ENCODE peak calls at places on chromosomes 7 and 10, in five cellular contexts. Z is kidney epithelial cell, V is DMS153, Y is Caco-2, T is AG08396. X is an unnamed sample.

GRCh38 chr10:109040622-109041021 is 882.7 kb downstream of the XPNPEP1 start:
- DNase-seq in Z (no peak), V (no peak), Y (no peak), T (no peak), X (no peak)

GRCh38 chr10:131553121-131553520 is 241.6 kb upstream of the TCERG1L start:
- DNase-seq in Z (no peak), V (no peak), Y (no peak), T (no peak), X (no peak)

GRCh38 chr10:10644317-10645111 is 373.2 kb upstream of the CELF2 start:
- DNase-seq in Z (no peak), V (no peak), Y (no peak), T (peak), X (peak)

GRCh38 chr10:95469676-95470075 is 91.5 kb downstream of the SORBS1 start:
- DNase-seq in Z (no peak), V (no peak), Y (no peak), T (no peak), X (no peak)

GRCh38 chr7:102472126-102473041 is 6.3 kb downstream of the POLR2J start:
- DNase-seq in Z (no peak), V (no peak), Y (peak), T (no peak), X (no peak)

GRCh38 chr7:155816192-155816508 is 3.9 kb upstream of the SHH start:
- DNase-seq in Z (no peak), V (no peak), Y (no peak), T (no peak), X (no peak)

GRCh38 chr10:14601872-14602725 is 172.6 kb downstream of the FAM107B start:
- DNase-seq in Z (peak), V (no peak), Y (peak), T (peak), X (no peak)

GRCh38 chr7:140607441-140607989 is 33.1 kb downstream of the DENND2A start:
- DNase-seq in Z (no peak), V (no peak), Y (no peak), T (peak), X (no peak)

GRCh38 chr10:119691726-119692125 is 34.1 kb upstream of the INPP5F start:
- DNase-seq in Z (no peak), V (no peak), Y (no peak), T (no peak), X (no peak)

GRCh38 chr7:130890176-130891020 is 156.4 kb upstream of the KLF14 start:
- DNase-seq in Z (no peak), V (no peak), Y (no peak), T (no peak), X (no peak)

GRCh38 chr7:52749880-52750279 is 285.6 kb upstream of the POM121L12 start:
- DNase-seq in Z (no peak), V (no peak), Y (no peak), T (no peak), X (no peak)

GRCh38 chr7:34275629-34276028 is 370.3 kb downstream of the BMPER start:
- DNase-seq in Z (no peak), V (no peak), Y (no peak), T (no peak), X (no peak)

GRCh38 chr7:3260425-3260762 is 40.7 kb upstream of the SDK1 start:
- DNase-seq in Z (no peak), V (no peak), Y (no peak), T (peak), X (no peak)

GRCh38 chr7:44067064-44067951 is 1.9 kb upstream of the PGAM2 start:
- DNase-seq in Z (no peak), V (no peak), Y (no peak), T (no peak), X (no peak)

GRCh38 chr7:81482600-81483186 is 287.2 kb downstream of the HGF start:
- DNase-seq in Z (no peak), V (no peak), Y (no peak), T (no peak), X (peak)

GRCh38 chr10:122490786-122491680 is 29.7 kb downstream of the HTRA1 start:
- DNase-seq in Z (no peak), V (no peak), Y (no peak), T (no peak), X (no peak)

GRCh38 chr7:128361463-128362441 is at the start of gene PRRT4:
- DNase-seq in Z (no peak), V (no peak), Y (no peak), T (peak), X (peak)

GRCh38 chr10:49135575-49136313 is 1.9 kb upstream of the FAM170B start:
- DNase-seq in Z (no peak), V (no peak), Y (no peak), T (peak), X (no peak)

GRCh38 chr7:30594055-30594539 is 581 bp upstream of the GARS1 start:
- DNase-seq in Z (peak), V (no peak), Y (peak), T (peak), X (peak)

GRCh38 chr7:298375-298702 is 8.4 kb downstream of the FOXL3 start:
- DNase-seq in Z (no peak), V (no peak), Y (peak), T (no peak), X (no peak)

GRCh38 chr7:65216469-65216868 is 157.2 kb upstream of the ZNF92 start:
- DNase-seq in Z (no peak), V (peak), Y (peak), T (no peak), X (peak)

GRCh38 chr7:98106647-98107312 is at the start of gene LMTK2:
- DNase-seq in Z (no peak), V (peak), Y (peak), T (peak), X (peak)

GRCh38 chr7:116097365-116098009 is 66.9 kb upstream of the TFEC start:
- DNase-seq in Z (peak), V (peak), Y (no peak), T (no peak), X (no peak)

GRCh38 chr7:21542891-21543527 is at the start of gene DNAH11:
- DNase-seq in Z (no peak), V (peak), Y (no peak), T (peak), X (peak)

GRCh38 chr7:92988051-92988450 is 129.7 kb downstream of the SAMD9 start:
- DNase-seq in Z (no peak), V (no peak), Y (no peak), T (peak), X (peak)

GRCh38 chr7:130270947-130271790 is 4.5 kb downstream of the CPA2 start:
- DNase-seq in Z (no peak), V (peak), Y (no peak), T (no peak), X (peak)

GRCh38 chr7:140506788-140507464 is 27.6 kb upstream of the MKRN1 start:
- DNase-seq in Z (no peak), V (peak), Y (peak), T (peak), X (peak)

GRCh38 chr7:23343806-23344500 is 44.8 kb downstream of the MALSU1 start:
- DNase-seq in Z (no peak), V (no peak), Y (no peak), T (no peak), X (no peak)

GRCh38 chr7:81484266-81484665 is 285.6 kb downstream of the HGF start:
- DNase-seq in Z (peak), V (peak), Y (no peak), T (peak), X (peak)

GRCh38 chr7:22317632-22318031 is 39.3 kb downstream of the RAPGEF5 start:
- DNase-seq in Z (no peak), V (no peak), Y (no peak), T (no peak), X (no peak)

GRCh38 chr7:49261928-49262327 is 337.6 kb downstream of the CDC14C start:
- DNase-seq in Z (no peak), V (no peak), Y (no peak), T (no peak), X (no peak)

GRCh38 chr7:117230276-117231046 is 92.4 kb downstream of the WNT2 start:
- DNase-seq in Z (no peak), V (no peak), Y (no peak), T (peak), X (no peak)

GRCh38 chr10:21402606-21403083 is 122.8 kb downstream of the SKIDA1 start:
- DNase-seq in Z (no peak), V (no peak), Y (no peak), T (no peak), X (no peak)

GRCh38 chr7:111872411-111872810 is 310.1 kb upstream of the IMMP2L start:
- DNase-seq in Z (no peak), V (no peak), Y (no peak), T (no peak), X (no peak)